ENCODE peak calls at places on chromosomes 5 and 9, in nine cellular contexts. G, Y, N, X, E, U, V, L and C are unnamed samples.

GRCh38 chr5:151772868-151773561 is 1.3 kb downstream of the G3BP1 start:
- DNase-seq in E (peak; percentile 56), Y (no peak), X (no peak), L (no peak), N (peak; percentile 41), G (no peak), V (peak; percentile 18), U (no peak), C (no peak)

GRCh38 chr9:137227057-137227852 is at the start of gene RNF224:
- DNase-seq in U (peak; percentile 53), E (peak; percentile 65), Y (peak; percentile 97), L (peak; percentile 83), G (peak; percentile 68), N (peak; percentile 70), V (peak; percentile 65), X (peak; percentile 81), C (no peak)

GRCh38 chr9:104118916-104119315 is 24.8 kb downstream of the SMC2 start:
- DNase-seq in G (no peak), X (no peak), N (no peak), V (no peak), U (no peak), E (no peak), Y (no peak), L (no peak), C (no peak)

GRCh38 chr9:124297553-124297905 is 39.8 kb downstream of the NEK6 start:
- DNase-seq in G (peak; percentile 95), N (peak; percentile 79), Y (peak; percentile 85), E (peak; percentile 96), L (peak; percentile 73), U (peak; percentile 94), X (no peak), V (peak; percentile 90), C (no peak)

GRCh38 chr9:95627802-95628201 is 111.0 kb upstream of the PTCH1 start:
- DNase-seq in U (no peak), V (peak; percentile 1), E (no peak), L (no peak), N (no peak), Y (no peak), G (peak; percentile 52), X (no peak), C (no peak)

GRCh38 chr9:131275332-131276106 is 791 bp downstream of the FAM78A start:
- DNase-seq in X (peak; percentile 29), L (no peak), G (peak; percentile 59), V (no peak), E (no peak), Y (no peak), N (no peak), U (no peak), C (no peak)

GRCh38 chr9:96486351-96487029 is 36.5 kb downstream of the HABP4 start:
- DNase-seq in U (peak; percentile 88), E (peak; percentile 82), N (peak; percentile 84), X (no peak), Y (peak; percentile 79), L (peak; percentile 87), V (peak; percentile 84), G (no peak), C (no peak)

GRCh38 chr9:129640086-129640870 is 1.7 kb downstream of the ASB6 start:
- DNase-seq in Y (peak; percentile 59), L (no peak), U (no peak), G (no peak), X (no peak), V (no peak), E (peak; percentile 39), N (peak; percentile 34), C (no peak)

GRCh38 chr5:65812648-65813047 is 90.6 kb downstream of the NLN start:
- DNase-seq in U (no peak), G (no peak), E (no peak), X (no peak), V (no peak), L (no peak), Y (peak; percentile 46), N (no peak), C (no peak)

GRCh38 chr5:73150872-73151271 is 22.1 kb upstream of the TMEM174 start:
- DNase-seq in U (no peak), N (no peak), L (no peak), E (no peak), V (no peak), G (no peak), X (no peak), Y (no peak), C (no peak)

GRCh38 chr5:25128606-25129005 is 483.8 kb upstream of the CDH10 start:
- DNase-seq in U (no peak), L (no peak), V (no peak), G (no peak), X (no peak), E (no peak), Y (no peak), N (no peak), C (no peak)

GRCh38 chr9:129320575-129321311 is 142.7 kb upstream of the IER5L start:
- DNase-seq in V (peak; percentile 89), U (peak; percentile 68), X (no peak), L (peak; percentile 73), N (peak; percentile 92), E (peak; percentile 82), Y (peak; percentile 79), G (peak; percentile 66), C (peak; percentile 73)

GRCh38 chr5:88667187-88668141 is 215.5 kb downstream of the MEF2C start:
- DNase-seq in N (no peak), U (no peak), Y (no peak), L (no peak), E (no peak), G (no peak), V (no peak), X (no peak), C (no peak)

GRCh38 chr5:157855404-157855994 is 3.4 kb downstream of the CLINT1 start:
- DNase-seq in Y (peak; percentile 60), L (peak; percentile 59), U (peak; percentile 42), X (peak; percentile 39), G (peak; percentile 81), V (peak; percentile 57), N (peak; percentile 73), E (peak; percentile 67), C (no peak)

GRCh38 chr9:78115073-78115472 is 83.5 kb upstream of the GNAQ start:
- DNase-seq in V (no peak), E (no peak), G (no peak), X (no peak), N (no peak), U (no peak), L (no peak), Y (no peak), C (no peak)

GRCh38 chr5:76576468-76576867 is 46.7 kb downstream of the F2RL2 start:
- DNase-seq in U (no peak), G (no peak), N (no peak), X (no peak), V (no peak), Y (no peak), L (no peak), E (no peak), C (no peak)

GRCh38 chr5:76571595-76571994 is 51.6 kb downstream of the F2RL2 start:
- DNase-seq in L (no peak), G (no peak), N (no peak), X (no peak), V (no peak), E (no peak), Y (no peak), U (no peak), C (no peak)
- TF ChIP-seq CTCF in L (no peak), G (no peak), N (no peak), X (peak; percentile 44), V (peak; percentile 51), E (no peak), Y (no peak), U (no peak), C (peak; percentile 39)

DNA sequence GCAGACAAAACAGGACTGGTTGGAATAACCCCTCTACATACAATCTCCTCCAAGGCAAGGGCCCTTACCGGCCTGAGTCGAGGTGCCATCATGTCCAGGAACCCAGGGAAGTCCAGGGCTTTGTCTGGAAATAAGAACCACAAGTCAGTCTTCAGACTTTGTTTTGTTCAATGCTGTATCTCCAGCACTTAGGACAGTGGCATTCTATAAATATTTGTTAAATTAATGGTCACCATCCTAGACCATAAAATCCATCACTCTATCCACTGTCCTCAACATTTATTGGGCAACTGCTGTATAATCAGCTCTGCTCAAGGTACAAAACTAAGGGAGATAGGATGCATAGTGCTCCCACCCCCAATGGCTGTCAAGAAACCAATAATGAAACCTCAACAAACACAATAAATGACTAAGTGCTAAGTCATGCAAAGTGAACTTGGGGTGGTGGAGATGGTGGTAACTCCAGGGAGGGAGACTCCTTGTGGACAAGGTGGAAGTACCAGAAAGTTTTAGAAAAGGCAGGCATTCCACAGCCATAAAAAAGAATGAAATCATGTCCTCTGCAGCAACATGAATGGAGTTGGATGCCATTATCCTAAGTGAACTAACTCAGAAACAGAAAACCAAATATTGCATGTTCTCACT is 5.0 kb downstream of the RELL2 start:
- DNase-seq in Y (no peak), V (peak; percentile 79), U (peak; percentile 61), X (no peak), L (no peak), G (peak; percentile 54), N (peak; percentile 56), E (peak; percentile 61), C (no peak)
- TF ChIP-seq CTCF in Y (no peak), V (peak; percentile 76), U (peak; percentile 53), X (no peak), L (no peak), G (peak; percentile 36), N (peak; percentile 43), E (peak; percentile 45), C (no peak)

GRCh38 chr9:22307013-22307711 is 139.5 kb upstream of the DMRTA1 start:
- DNase-seq in L (peak; percentile 60), V (peak; percentile 41), G (peak; percentile 54), Y (peak; percentile 29), X (peak; percentile 26), U (peak; percentile 12), N (peak; percentile 70), E (peak; percentile 55), C (no peak)

DNA sequence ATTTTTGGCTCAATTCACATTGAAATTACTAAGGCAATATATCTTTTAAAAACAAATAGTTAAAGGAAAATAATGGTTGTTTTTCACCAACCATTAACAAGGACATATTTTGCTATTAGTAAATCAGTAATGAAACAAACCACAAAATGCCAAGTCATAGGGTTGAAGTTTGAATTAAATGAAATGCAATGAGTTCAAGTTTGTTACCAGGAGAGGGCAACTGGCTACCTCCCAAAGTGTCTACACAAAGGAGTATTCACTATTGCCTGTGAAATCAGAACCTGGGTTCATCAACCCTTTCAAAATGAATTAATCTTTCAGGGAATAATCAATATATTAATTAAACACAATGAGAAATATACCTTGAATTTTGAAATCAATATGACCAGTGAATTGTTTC is 138.4 kb upstream of the DMRTA1 start:
- DNase-seq in X (no peak), E (no peak), U (no peak), V (no peak), N (no peak), G (no peak), Y (no peak), L (peak; percentile 75), C (no peak)
- TF ChIP-seq CTCF in X (peak; percentile 13), E (no peak), U (no peak), V (no peak), N (no peak), G (no peak), Y (no peak), L (peak; percentile 42), C (no peak)

DNA sequence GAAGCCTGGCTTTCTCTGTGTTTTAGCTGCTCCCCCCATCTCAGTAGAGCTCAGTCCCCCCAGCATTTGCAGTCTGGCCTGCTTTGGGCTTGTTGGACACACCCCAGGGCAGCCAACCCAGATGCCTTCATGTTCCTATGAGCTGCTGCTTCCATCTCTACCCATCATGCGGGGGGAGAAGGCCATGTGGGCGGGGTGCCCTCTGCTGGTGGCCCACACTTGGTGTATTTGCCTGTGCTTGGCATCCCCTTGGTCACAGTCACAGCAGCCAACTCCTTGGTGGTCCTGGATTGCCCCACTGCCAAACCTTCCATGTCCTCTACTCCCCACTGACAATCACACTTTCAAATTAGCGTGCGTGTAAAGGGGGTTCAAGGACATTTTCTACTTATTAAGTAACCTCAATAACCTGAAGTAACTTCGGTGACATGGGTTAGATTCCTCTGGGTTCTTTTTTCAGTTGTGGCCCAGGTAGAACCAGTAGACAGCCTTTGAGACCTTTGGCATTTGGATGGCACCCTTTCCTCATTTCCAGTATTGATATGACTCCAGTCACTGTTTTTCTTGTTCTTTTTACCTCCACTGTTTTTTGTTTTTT is 42.8 kb downstream of the SNX30 start:
- DNase-seq in X (peak; percentile 41), Y (peak; percentile 61), E (peak; percentile 56), L (peak; percentile 75), N (peak; percentile 65), V (peak; percentile 55), U (peak; percentile 32), G (peak; percentile 57), C (peak; percentile 67)
- TF ChIP-seq CTCF in X (peak; percentile 56), Y (no peak), E (peak; percentile 70), L (peak; percentile 78), N (peak; percentile 83), V (peak; percentile 92), U (peak; percentile 75), G (peak; percentile 80), C (peak; percentile 80)